ENCODE peak calls at places on chromosome 18, in four cellular contexts. One of them, this sample, is unnamed.

GRCh38 chr18:13216732-13217465 is 1.7 kb upstream of the LDLRAD4 start:
- DNase-seq in mesothelial cell of epicardium: peak; percentile 70
- DNase-seq in Calu3: peak; percentile 23
- DNase-seq in cardiac muscle cell: peak; percentile 71
- DNase-seq in this sample: no peak

GRCh38 chr18:48766025-48766424 is 184.7 kb downstream of the SMAD7 start:
- DNase-seq in Calu3: no peak
- DNase-seq in cardiac muscle cell: no peak
- DNase-seq in mesothelial cell of epicardium: no peak
- DNase-seq in this sample: no peak

GRCh38 chr18:48153641-48154481 is 223.4 kb upstream of the SMAD2 start:
- DNase-seq in mesothelial cell of epicardium: no peak
- DNase-seq in Calu3: no peak
- DNase-seq in cardiac muscle cell: no peak
- DNase-seq in this sample: no peak

GRCh38 chr18:2028986-2029385 is 542.3 kb downstream of the METTL4 start:
- DNase-seq in cardiac muscle cell: no peak
- DNase-seq in mesothelial cell of epicardium: no peak
- DNase-seq in Calu3: no peak
- DNase-seq in this sample: no peak

GRCh38 chr18:13223341-13224148 is 5.0 kb downstream of the LDLRAD4 start:
- DNase-seq in Calu3: no peak
- DNase-seq in cardiac muscle cell: no peak
- DNase-seq in mesothelial cell of epicardium: peak; percentile 30
- DNase-seq in this sample: no peak

GRCh38 chr18:12038082-12038660 is 55.5 kb upstream of the ANKRD62 start:
- DNase-seq in cardiac muscle cell: no peak
- DNase-seq in mesothelial cell of epicardium: peak; percentile 52
- DNase-seq in Calu3: no peak
- DNase-seq in this sample: no peak

GRCh38 chr18:43563780-43564179 is 286.5 kb upstream of the SYT4 start:
- DNase-seq in Calu3: peak; percentile 51
- DNase-seq in mesothelial cell of epicardium: no peak
- DNase-seq in cardiac muscle cell: peak; percentile 47
- DNase-seq in this sample: no peak

GRCh38 chr18:79068946-79069791 is at the start of gene ATP9B:
- DNase-seq in mesothelial cell of epicardium: peak; percentile 99
- DNase-seq in cardiac muscle cell: peak; percentile 96
- DNase-seq in Calu3: peak; percentile 91
- DNase-seq in this sample: peak; percentile 99

GRCh38 chr18:4068552-4069158 is 386.5 kb downstream of the DLGAP1 start:
- DNase-seq in mesothelial cell of epicardium: peak; percentile 45
- DNase-seq in cardiac muscle cell: peak; percentile 69
- DNase-seq in Calu3: peak; percentile 54
- DNase-seq in this sample: no peak

GRCh38 chr18:12744103-12744502 is 41.3 kb downstream of the PSMG2 start:
- DNase-seq in cardiac muscle cell: peak; percentile 33
- DNase-seq in Calu3: no peak
- DNase-seq in mesothelial cell of epicardium: no peak
- DNase-seq in this sample: no peak

GRCh38 chr18:35045121-35045520 is 3.9 kb downstream of the MAPRE2 start:
- DNase-seq in mesothelial cell of epicardium: no peak
- DNase-seq in Calu3: no peak
- DNase-seq in cardiac muscle cell: no peak
- DNase-seq in this sample: no peak

GRCh38 chr18:22176622-22177495 is 7.5 kb downstream of the GATA6 start:
- DNase-seq in Calu3: no peak
- DNase-seq in cardiac muscle cell: peak; percentile 41
- DNase-seq in mesothelial cell of epicardium: no peak
- DNase-seq in this sample: no peak

GRCh38 chr18:5746844-5747243 is 148.5 kb downstream of the TMEM200C start:
- DNase-seq in Calu3: no peak
- DNase-seq in mesothelial cell of epicardium: no peak
- DNase-seq in cardiac muscle cell: no peak
- DNase-seq in this sample: no peak

GRCh38 chr18:78913830-78914585 is 65.6 kb upstream of the SALL3 start:
- DNase-seq in cardiac muscle cell: no peak
- DNase-seq in mesothelial cell of epicardium: peak; percentile 31
- DNase-seq in Calu3: no peak
- DNase-seq in this sample: no peak

GRCh38 chr18:8711736-8712135 is 6.4 kb downstream of the MTCL1 start:
- DNase-seq in cardiac muscle cell: no peak
- DNase-seq in Calu3: no peak
- DNase-seq in mesothelial cell of epicardium: no peak
- DNase-seq in this sample: no peak

GRCh38 chr18:58080516-58080915 is 36.5 kb downstream of the NEDD4L start:
- DNase-seq in mesothelial cell of epicardium: no peak
- DNase-seq in cardiac muscle cell: no peak
- DNase-seq in Calu3: no peak
- DNase-seq in this sample: no peak

GRCh38 chr18:9048808-9049494 is 53.5 kb upstream of the NDUFV2 start:
- DNase-seq in cardiac muscle cell: no peak
- DNase-seq in Calu3: no peak
- DNase-seq in mesothelial cell of epicardium: no peak
- DNase-seq in this sample: no peak

GRCh38 chr18:32899819-32900218 is 127.0 kb upstream of the KLHL14 start:
- DNase-seq in mesothelial cell of epicardium: no peak
- DNase-seq in cardiac muscle cell: no peak
- DNase-seq in Calu3: no peak
- DNase-seq in this sample: no peak
- TF ChIP-seq CTCF in mesothelial cell of epicardium: no peak
- TF ChIP-seq CTCF in cardiac muscle cell: no peak
- TF ChIP-seq CTCF in Calu3: no peak
- TF ChIP-seq CTCF in this sample: no peak

DNA sequence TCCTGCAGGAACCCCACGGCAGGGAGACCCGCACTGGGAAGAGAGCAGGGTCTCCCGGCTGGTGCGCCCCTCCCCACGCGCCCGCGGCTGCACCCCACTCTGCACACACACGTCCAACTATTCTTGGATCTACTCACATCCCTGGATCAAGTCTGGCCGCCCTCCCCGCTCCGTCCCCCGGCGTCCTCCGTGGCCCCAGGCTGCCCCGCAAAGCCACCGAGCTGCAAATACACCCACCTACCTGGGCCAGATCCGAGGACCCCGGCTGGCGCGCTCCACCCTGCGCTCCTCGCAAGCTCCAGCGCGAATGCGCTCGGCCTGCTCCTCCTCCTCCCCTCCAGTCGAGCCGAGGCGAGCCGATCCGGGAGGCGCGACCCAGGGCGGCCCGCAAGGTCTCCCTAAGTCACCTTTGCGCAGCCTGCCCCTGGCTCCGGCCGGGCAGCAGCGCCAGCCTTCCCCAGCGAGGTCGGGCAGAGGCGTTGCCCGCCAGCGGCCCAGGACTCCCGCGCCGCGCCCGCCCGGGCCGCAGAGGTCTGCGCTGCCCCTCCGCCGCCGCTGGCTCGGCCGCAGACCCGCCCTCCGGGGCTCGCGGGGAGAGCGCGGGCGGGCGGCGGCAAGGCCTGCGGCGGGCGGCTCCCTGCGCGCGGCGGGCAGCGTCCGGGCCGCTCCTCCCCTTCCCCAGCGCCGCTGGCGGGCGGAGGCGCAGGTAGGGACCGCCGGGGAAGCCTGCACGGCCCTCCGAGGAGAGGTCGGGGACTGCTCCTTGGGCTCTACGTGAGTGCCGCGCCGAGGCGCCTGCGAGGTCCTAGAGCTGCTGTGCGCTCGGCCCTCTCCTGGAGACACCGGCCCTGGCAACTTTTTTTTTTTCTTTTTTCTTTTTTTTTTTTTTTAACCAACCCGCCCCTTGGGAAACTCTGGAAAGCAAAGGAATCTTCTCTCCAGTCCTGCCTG is 126.0 kb downstream of the OSBPL1A start:
- DNase-seq in mesothelial cell of epicardium: peak; percentile 82
- DNase-seq in cardiac muscle cell: peak; percentile 84
- DNase-seq in Calu3: peak; percentile 77
- DNase-seq in this sample: peak; percentile 70
- TF ChIP-seq CTCF in mesothelial cell of epicardium: no peak
- TF ChIP-seq CTCF in cardiac muscle cell: peak; percentile 23
- TF ChIP-seq CTCF in Calu3: no peak
- TF ChIP-seq CTCF in this sample: no peak

DNA sequence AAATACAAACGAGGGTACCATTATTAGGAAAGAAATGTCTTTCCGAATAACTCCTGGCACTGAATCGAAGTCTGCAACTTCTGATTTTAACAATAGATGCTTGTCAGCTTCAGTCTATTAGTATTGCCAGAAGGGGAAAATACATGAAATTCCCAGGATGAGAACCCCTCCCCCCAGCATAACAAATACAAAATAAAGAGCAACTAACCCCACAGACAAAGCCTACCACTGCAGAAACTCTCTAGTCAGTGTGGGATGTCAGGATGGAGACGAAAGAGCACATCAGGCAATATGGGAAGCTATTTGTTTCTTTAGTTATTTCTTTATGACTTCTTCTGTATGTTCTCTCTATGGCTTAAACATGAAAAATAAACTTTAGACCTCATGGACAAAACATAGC is 365.0 kb upstream of the CDH2 start:
- DNase-seq in cardiac muscle cell: no peak
- DNase-seq in Calu3: no peak
- DNase-seq in mesothelial cell of epicardium: no peak
- DNase-seq in this sample: no peak
- TF ChIP-seq CTCF in cardiac muscle cell: no peak
- TF ChIP-seq CTCF in Calu3: no peak
- TF ChIP-seq CTCF in mesothelial cell of epicardium: no peak
- TF ChIP-seq CTCF in this sample: no peak

GRCh38 chr18:46793565-46793964 is 36.7 kb upstream of the ST8SIA5 start:
- DNase-seq in cardiac muscle cell: peak; percentile 9
- DNase-seq in mesothelial cell of epicardium: no peak
- DNase-seq in Calu3: no peak
- DNase-seq in this sample: no peak
- TF ChIP-seq CTCF in cardiac muscle cell: no peak
- TF ChIP-seq CTCF in mesothelial cell of epicardium: no peak
- TF ChIP-seq CTCF in Calu3: no peak
- TF ChIP-seq CTCF in this sample: peak; percentile 8

GRCh38 chr18:55900380-55900779 is 312.4 kb upstream of the TCF4 start:
- DNase-seq in cardiac muscle cell: peak; percentile 6
- DNase-seq in Calu3: no peak
- DNase-seq in mesothelial cell of epicardium: no peak
- DNase-seq in this sample: no peak
- TF ChIP-seq CTCF in cardiac muscle cell: no peak
- TF ChIP-seq CTCF in Calu3: no peak
- TF ChIP-seq CTCF in mesothelial cell of epicardium: no peak
- TF ChIP-seq CTCF in this sample: no peak

GRCh38 chr18:38047820-38048219 is 482.2 kb upstream of the CELF4 start:
- DNase-seq in Calu3: no peak
- DNase-seq in cardiac muscle cell: no peak
- DNase-seq in mesothelial cell of epicardium: no peak
- DNase-seq in this sample: no peak
- TF ChIP-seq CTCF in Calu3: no peak
- TF ChIP-seq CTCF in cardiac muscle cell: no peak
- TF ChIP-seq CTCF in mesothelial cell of epicardium: no peak
- TF ChIP-seq CTCF in this sample: peak; percentile 30

GRCh38 chr18:70260683-70261082 is 28.2 kb upstream of the SOCS6 start:
- DNase-seq in mesothelial cell of epicardium: no peak
- DNase-seq in cardiac muscle cell: no peak
- DNase-seq in Calu3: no peak
- DNase-seq in this sample: no peak
- TF ChIP-seq CTCF in mesothelial cell of epicardium: no peak
- TF ChIP-seq CTCF in cardiac muscle cell: no peak
- TF ChIP-seq CTCF in Calu3: no peak
- TF ChIP-seq CTCF in this sample: no peak